ENCODE peak calls at places on chromosomes 11 and 22, in ten cellular contexts. N is heart right ventricle; B is CD4-positive, alpha-beta memory T cell; L is lower lobe of right lung; G is GM12878; A is ovary; Y is kidney; X is stomach; S is spleen; H is neural progenitor cell. M is an unnamed sample.

GRCh38 chr11:2575611-2576051 is 124.2 kb downstream of the KCNQ1OT1 start:
- DNase-seq in G (no peak), S (peak; percentile 58), H (no peak), X (no peak), L (peak; percentile 36), A (peak; percentile 12), B (no peak), N (peak; percentile 2), Y (peak; percentile 40), M (no peak)

GRCh38 chr22:24803064-24803542 is 2.9 kb upstream of the SGSM1 start:
- DNase-seq in L (no peak), B (peak; percentile 39), N (peak; percentile 52), X (peak; percentile 65), H (peak; percentile 79), S (no peak), A (peak; percentile 58), G (no peak), Y (no peak), M (no peak)

GRCh38 chr11:47127213-47127612 is 49.5 kb downstream of the ARFGAP2 start:
- DNase-seq in L (no peak), A (no peak), H (no peak), B (no peak), Y (no peak), X (no peak), S (no peak), N (no peak), G (no peak), M (no peak)

GRCh38 chr11:34653851-34654490 is 33.1 kb downstream of the EHF start:
- DNase-seq in B (no peak), L (peak; percentile 70), Y (peak; percentile 89), S (no peak), H (peak; percentile 11), X (peak; percentile 76), G (no peak), N (no peak), A (no peak), M (peak; percentile 51)

GRCh38 chr11:75063732-75064314 is 32.9 kb downstream of the OR2AT4 start:
- DNase-seq in H (no peak), G (no peak), A (no peak), N (no peak), X (no peak), L (no peak), S (no peak), Y (no peak), B (no peak), M (no peak)

GRCh38 chr11:126561327-126561893 is 205.9 kb downstream of the ST3GAL4 start:
- DNase-seq in Y (no peak), L (no peak), S (no peak), A (peak; percentile 53), G (no peak), B (no peak), N (no peak), X (no peak), H (peak; percentile 92), M (no peak)

GRCh38 chr22:24592144-24592845 is 578 bp downstream of the LRRC75B start:
- DNase-seq in S (no peak), N (peak; percentile 43), G (no peak), Y (peak; percentile 83), X (no peak), B (no peak), H (peak; percentile 42), L (no peak), A (peak; percentile 68), M (no peak)

GRCh38 chr11:77401486-77402217 is 72.2 kb downstream of the PAK1 start:
- DNase-seq in B (no peak), L (no peak), Y (no peak), G (no peak), A (no peak), X (no peak), N (no peak), S (no peak), H (no peak), M (no peak)

GRCh38 chr11:44065161-44065571 is 904 bp upstream of the ACCS start:
- DNase-seq in G (no peak), A (no peak), L (no peak), B (no peak), Y (no peak), X (no peak), S (no peak), H (peak; percentile 65), N (no peak), M (no peak)
- H3K4me3 ChIP-seq in G (peak overlapping the region; percentile 80), A (no peak overlapping the region), L (no peak overlapping the region), B (no peak overlapping the region), Y (no peak overlapping the region), X (no peak overlapping the region), S (peak overlapping the region; percentile 70), H (no peak overlapping the region), N (no peak overlapping the region), M (no peak overlapping the region)

GRCh38 chr11:83042966-83043711 is 28.6 kb downstream of the RAB30 start:
- DNase-seq in H (no peak), B (no peak), L (no peak), Y (no peak), A (no peak), G (no peak), S (no peak), X (no peak), N (no peak), M (no peak)

GRCh38 chr11:83044958-83045712 is 26.6 kb downstream of the RAB30 start:
- DNase-seq in L (no peak), Y (no peak), A (no peak), H (no peak), N (no peak), S (no peak), X (no peak), G (no peak), B (no peak), M (no peak)

GRCh38 chr11:83046626-83047172 is 25.0 kb downstream of the RAB30 start:
- DNase-seq in X (no peak), G (no peak), H (no peak), B (no peak), S (no peak), L (no peak), N (no peak), A (no peak), Y (no peak), M (no peak)

GRCh38 chr11:83051760-83052671 is 19.7 kb downstream of the RAB30 start:
- DNase-seq in Y (no peak), L (no peak), B (no peak), H (no peak), X (no peak), N (peak; percentile 49), A (peak; percentile 64), S (no peak), G (no peak), M (peak; percentile 64)

DNA sequence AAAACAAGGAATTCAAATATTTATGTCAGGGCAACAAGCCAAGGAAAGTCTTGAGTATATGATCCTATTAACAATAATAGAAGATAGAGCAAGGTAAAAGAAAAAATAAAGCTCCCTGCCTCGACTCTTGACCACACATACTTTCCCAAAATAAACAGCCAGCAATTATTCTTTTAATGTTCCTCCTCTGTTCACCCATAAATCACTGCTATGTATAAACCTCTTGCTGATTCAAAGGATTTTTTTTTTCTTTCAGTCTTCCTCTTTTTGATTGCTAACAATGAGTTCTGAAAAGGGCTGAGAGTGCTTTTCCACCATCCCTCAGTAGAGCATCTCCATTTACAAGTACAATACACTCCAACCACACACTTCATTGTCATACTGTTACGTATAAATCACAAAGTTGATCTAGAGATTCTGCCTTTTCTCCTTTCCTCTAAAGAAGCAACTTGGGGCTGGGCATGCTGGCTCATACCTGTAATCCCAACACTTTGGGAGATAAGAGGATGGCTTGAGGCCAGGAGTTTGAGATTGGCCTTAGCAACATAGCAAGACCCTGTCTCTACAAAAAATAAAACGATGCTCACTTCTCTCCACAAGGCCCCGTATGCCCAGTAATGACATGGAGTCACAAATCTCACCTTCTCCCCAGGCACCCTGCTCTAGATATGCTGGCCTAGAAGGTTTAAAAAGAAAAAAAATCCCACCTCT is 24.0 kb downstream of the RAB30 start:
- DNase-seq in A (no peak), S (no peak), B (no peak), G (no peak), N (no peak), L (no peak), X (no peak), Y (no peak), H (no peak), M (no peak)
- H3K27ac ChIP-seq in A (no peak overlapping the region), S (no peak overlapping the region), B (no peak overlapping the region), G (no peak overlapping the region), N (peak overlapping the region; percentile 5), L (peak overlapping the region; percentile 19), X (peak overlapping the region; percentile 27), Y (no peak overlapping the region), H (no peak overlapping the region), M (peak overlapping the region; percentile 52)

DNA sequence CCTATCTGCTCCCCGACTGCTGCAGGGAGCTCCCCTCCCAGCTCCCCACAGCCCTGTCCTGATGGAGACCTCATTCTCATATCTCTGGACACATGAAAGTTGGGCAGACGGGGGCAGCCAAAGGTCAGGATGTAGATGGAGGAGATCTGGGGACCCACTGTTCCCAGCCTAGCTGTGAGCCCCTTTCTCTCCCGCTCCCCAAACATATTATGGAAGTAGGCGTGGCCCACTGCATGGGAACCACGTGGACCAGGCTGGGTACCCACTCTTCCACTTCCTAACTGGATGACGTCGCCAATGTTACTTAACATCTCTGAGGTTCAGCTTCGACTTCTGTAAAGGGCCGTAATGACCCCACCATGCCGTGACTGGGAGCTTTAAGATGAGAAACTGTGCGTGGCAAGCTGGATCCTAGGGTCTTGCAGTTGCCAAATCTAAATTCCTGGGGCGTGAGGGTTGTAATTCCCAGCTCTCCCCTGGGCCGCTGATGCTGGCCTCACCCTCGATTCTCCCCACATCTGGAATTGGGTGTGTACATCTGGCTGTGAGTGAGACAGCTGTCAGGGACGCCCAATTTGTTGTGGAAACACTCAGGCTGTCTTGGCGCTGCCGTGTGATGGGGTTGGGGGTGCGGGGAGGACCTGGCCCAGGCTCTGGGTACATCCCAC is 1.8 kb downstream of the CDC42EP2 start:
- DNase-seq in B (no peak), A (peak; percentile 63), Y (no peak), N (peak; percentile 50), L (peak; percentile 53), H (peak; percentile 25), S (no peak), G (no peak), X (no peak), M (peak; percentile 74)
- H3K4me3 ChIP-seq in B (no peak overlapping the region), A (peak overlapping the region; percentile 96), Y (peak overlapping the region; percentile 68), N (peak overlapping the region; percentile 98), L (peak overlapping the region; percentile 100), H (peak overlapping the region; percentile 24), S (peak overlapping the region; percentile 94), G (no peak overlapping the region), X (peak overlapping the region; percentile 98), M (peak overlapping the region; percentile 95)

GRCh38 chr11:124895471-124895971 is 2.1 kb downstream of the ROBO4 start:
- DNase-seq in X (no peak), G (no peak), N (no peak), B (no peak), A (no peak), H (no peak), L (no peak), Y (no peak), S (no peak), M (no peak)

GRCh38 chr11:124896821-124897391 is 759 bp downstream of the ROBO4 start:
- DNase-seq in S (no peak), B (no peak), H (no peak), A (peak; percentile 79), L (no peak), G (no peak), Y (no peak), X (no peak), N (no peak), M (no peak)

GRCh38 chr11:124894606-124895430 is 2.8 kb downstream of the ROBO4 start:
- DNase-seq in X (no peak), N (no peak), B (no peak), Y (no peak), G (no peak), A (no peak), L (no peak), H (no peak), S (no peak), M (no peak)

GRCh38 chr11:124897681-124898680 is at the start of gene ROBO4:
- DNase-seq in B (no peak), H (no peak), Y (no peak), N (peak; percentile 71), X (no peak), L (no peak), S (peak; percentile 87), A (peak; percentile 58), G (no peak), M (no peak)

DNA sequence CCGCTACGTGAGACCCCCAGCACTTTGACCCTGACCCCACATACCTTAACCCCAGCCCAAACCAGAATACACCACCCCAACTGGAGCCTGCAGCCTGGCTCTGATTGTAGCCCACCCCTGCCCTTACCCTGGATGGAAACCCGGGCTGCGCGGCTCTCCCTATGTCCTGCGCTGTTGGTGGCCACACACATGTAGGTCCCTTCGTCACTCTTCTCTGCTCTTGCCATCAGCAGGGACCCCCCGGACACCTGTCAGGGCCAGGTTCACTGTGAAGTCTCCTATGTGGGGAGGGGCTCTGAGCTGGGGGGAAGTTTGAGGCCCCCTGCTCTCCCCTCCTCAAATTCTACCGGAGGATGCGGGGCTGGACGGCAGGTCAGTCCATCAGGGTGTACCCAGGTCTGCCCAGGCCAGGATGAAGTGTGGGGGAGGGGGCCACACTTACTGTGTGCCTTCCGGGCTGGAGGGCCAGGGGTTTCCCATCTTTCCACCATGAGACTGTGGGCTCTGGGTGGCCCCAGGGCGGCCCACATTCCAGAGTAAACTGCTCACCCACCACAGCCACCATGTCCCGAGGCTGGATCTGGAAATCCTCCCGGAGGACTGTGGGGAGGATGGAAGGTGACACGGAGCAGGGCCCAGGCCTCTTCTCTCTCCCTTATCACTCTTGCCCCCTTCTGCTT is 1.5 kb downstream of the ROBO4 start:
- DNase-seq in S (no peak), Y (no peak), G (no peak), A (no peak), B (no peak), H (no peak), X (no peak), N (no peak), L (no peak), M (no peak)
- H3K27ac ChIP-seq in S (peak overlapping the region; percentile 48), Y (peak overlapping the region; percentile 77), G (no peak overlapping the region), A (peak overlapping the region; percentile 83), B (no peak overlapping the region), H (no peak overlapping the region), X (peak overlapping the region; percentile 77), N (peak overlapping the region; percentile 88), L (peak overlapping the region; percentile 85), M (peak overlapping the region; percentile 55)